ENCODE peak calls at places on chromosomes 7 and 10, in seven cellular contexts. L is mucosa of descending colon, K is suprapubic skin, P is fibroblast of villous mesenchyme, Z is DND-41, T is AG10803, O is A549. W is an unnamed sample.

GRCh38 chr7:43781726-43782607 is 23.5 kb downstream of the BLVRA start:
- DNase-seq in L (no peak), K (no peak), P (peak; percentile 84), Z (no peak), T (peak; percentile 65), O (no peak), W (no peak)

GRCh38 chr7:106916689-106917088 is 51.6 kb downstream of the PIK3CG start:
- DNase-seq in L (no peak), K (no peak), P (no peak), Z (no peak), T (peak; percentile 51), O (no peak), W (no peak)

GRCh38 chr7:38681882-38682281 is 50.7 kb upstream of the AMPH start:
- DNase-seq in L (no peak), K (no peak), P (no peak), Z (no peak), T (peak; percentile 46), O (no peak), W (no peak)

GRCh38 chr10:121681171-121681752 is 83.0 kb upstream of the FGFR2 start:
- DNase-seq in L (no peak), K (no peak), P (peak; percentile 11), Z (no peak), T (peak; percentile 3), O (no peak), W (no peak)

GRCh38 chr10:34769941-34770340 is 45.2 kb downstream of the PARD3 start:
- DNase-seq in L (no peak), K (no peak), P (no peak), Z (no peak), T (no peak), O (no peak), W (no peak)

GRCh38 chr10:22010973-22011408 is 7.5 kb upstream of the DNAJC1 start:
- DNase-seq in L (no peak), K (no peak), P (peak; percentile 46), Z (no peak), T (peak; percentile 27), O (peak; percentile 19), W (peak; percentile 9)

GRCh38 chr7:155965010-155965409 is 152.7 kb upstream of the SHH start:
- DNase-seq in L (no peak), K (no peak), P (no peak), Z (no peak), T (no peak), O (no peak), W (peak; percentile 30)

GRCh38 chr7:24885305-24885704 is 94.7 kb downstream of the OSBPL3 start:
- DNase-seq in L (no peak), K (no peak), P (no peak), Z (no peak), T (no peak), O (no peak), W (no peak)

GRCh38 chr10:62166331-62167154 is 102.1 kb downstream of the RTKN2 start:
- DNase-seq in L (no peak), K (no peak), P (peak; percentile 96), Z (no peak), T (peak; percentile 98), O (peak; percentile 16), W (peak; percentile 65)

GRCh38 chr7:134622303-134622995 is 24.2 kb upstream of the BPGM start:
- DNase-seq in L (no peak), K (no peak), P (peak; percentile 41), Z (no peak), T (peak; percentile 61), O (no peak), W (no peak)

GRCh38 chr7:134729895-134730294 is 49.5 kb upstream of the CALD1 start:
- DNase-seq in L (no peak), K (no peak), P (no peak), Z (no peak), T (peak; percentile 26), O (no peak), W (no peak)

GRCh38 chr10:320787-321186 is 185.5 kb downstream of the ZMYND11 start:
- DNase-seq in L (no peak), K (no peak), P (no peak), Z (no peak), T (no peak), O (no peak), W (no peak)

GRCh38 chr7:24436131-24436920 is 136.9 kb upstream of the PALS2 start:
- DNase-seq in L (no peak), K (no peak), P (no peak), Z (no peak), T (no peak), O (no peak), W (no peak)

GRCh38 chr7:28414453-28414852 is 2.1 kb downstream of the CREB5 start:
- DNase-seq in L (no peak), K (no peak), P (no peak), Z (no peak), T (no peak), O (no peak), W (no peak)

GRCh38 chr7:16007911-16008310 is 321.4 kb upstream of the MEOX2 start:
- DNase-seq in L (no peak), K (no peak), P (no peak), Z (no peak), T (peak; percentile 58), O (no peak), W (no peak)

GRCh38 chr7:5388273-5388866 is 35.3 kb downstream of the TNRC18 start:
- DNase-seq in L (no peak), K (no peak), P (no peak), Z (no peak), T (no peak), O (no peak), W (no peak)

GRCh38 chr10:51867956-51868355 is 168.6 kb upstream of the CSTF2T start:
- DNase-seq in L (no peak), K (no peak), P (peak; percentile 61), Z (no peak), T (peak; percentile 87), O (no peak), W (no peak)

GRCh38 chr7:134548877-134549276 is at the start of gene AKR1B15:
- DNase-seq in L (no peak), K (no peak), P (no peak), Z (no peak), T (peak; percentile 49), O (peak; percentile 78), W (peak; percentile 91)

GRCh38 chr10:91799580-91799975 is 1.4 kb downstream of the TNKS2 start:
- DNase-seq in L (no peak), K (no peak), P (no peak), Z (no peak), T (no peak), O (no peak), W (no peak)

GRCh38 chr7:42155836-42156540 is 81.0 kb downstream of the GLI3 start:
- DNase-seq in L (no peak), K (no peak), P (peak; percentile 54), Z (no peak), T (peak; percentile 67), O (no peak), W (no peak)

GRCh38 chr7:123749537-123749857 is 694 bp upstream of the WASL start:
- DNase-seq in L (no peak), K (no peak), P (peak; percentile 81), Z (no peak), T (peak; percentile 64), O (peak; percentile 82), W (no peak)

GRCh38 chr7:70142247-70142932 is 544.1 kb downstream of the AUTS2 start:
- DNase-seq in L (no peak), K (no peak), P (no peak), Z (no peak), T (no peak), O (no peak), W (no peak)

GRCh38 chr7:49866076-49866735 is 92.8 kb downstream of the VWC2 start:
- DNase-seq in L (no peak), K (no peak), P (no peak), Z (no peak), T (no peak), O (no peak), W (no peak)

GRCh38 chr7:138657854-138658386 is 43.2 kb downstream of the SVOPL start:
- DNase-seq in L (no peak), K (no peak), P (no peak), Z (no peak), T (no peak), O (no peak), W (no peak)
- TF ChIP-seq CTCF in L (no peak), K (no peak), P (no peak), Z (no peak), T (no peak), O (no peak), W (no peak)

GRCh38 chr10:93068411-93069244 is 5.1 kb upstream of the CYP26A1 start:
- DNase-seq in L (no peak), K (no peak), P (no peak), Z (no peak), T (peak; percentile 30), O (peak; percentile 57), W (no peak)
- H3K4me3 ChIP-seq in L (no peak overlapping the region), K (no peak overlapping the region), P (no peak overlapping the region), Z (no peak overlapping the region), T (no peak overlapping the region), O (peak overlapping the region; percentile 42), W (no peak overlapping the region)

GRCh38 chr10:132037676-132037975 is 28.1 kb upstream of the JAKMIP3 start:
- DNase-seq in L (no peak), K (no peak), P (no peak), Z (no peak), T (no peak), O (no peak), W (no peak)

GRCh38 chr10:132039371-132039770 is 26.4 kb upstream of the JAKMIP3 start:
- DNase-seq in L (no peak), K (no peak), P (no peak), Z (no peak), T (no peak), O (no peak), W (no peak)

GRCh38 chr10:132036153-132036886 is 29.4 kb upstream of the JAKMIP3 start:
- DNase-seq in L (no peak), K (no peak), P (peak; percentile 11), Z (no peak), T (peak; percentile 8), O (peak; percentile 57), W (no peak)

GRCh38 chr10:132035476-132035875 is 30.3 kb upstream of the JAKMIP3 start:
- DNase-seq in L (no peak), K (no peak), P (no peak), Z (no peak), T (no peak), O (no peak), W (no peak)

DNA sequence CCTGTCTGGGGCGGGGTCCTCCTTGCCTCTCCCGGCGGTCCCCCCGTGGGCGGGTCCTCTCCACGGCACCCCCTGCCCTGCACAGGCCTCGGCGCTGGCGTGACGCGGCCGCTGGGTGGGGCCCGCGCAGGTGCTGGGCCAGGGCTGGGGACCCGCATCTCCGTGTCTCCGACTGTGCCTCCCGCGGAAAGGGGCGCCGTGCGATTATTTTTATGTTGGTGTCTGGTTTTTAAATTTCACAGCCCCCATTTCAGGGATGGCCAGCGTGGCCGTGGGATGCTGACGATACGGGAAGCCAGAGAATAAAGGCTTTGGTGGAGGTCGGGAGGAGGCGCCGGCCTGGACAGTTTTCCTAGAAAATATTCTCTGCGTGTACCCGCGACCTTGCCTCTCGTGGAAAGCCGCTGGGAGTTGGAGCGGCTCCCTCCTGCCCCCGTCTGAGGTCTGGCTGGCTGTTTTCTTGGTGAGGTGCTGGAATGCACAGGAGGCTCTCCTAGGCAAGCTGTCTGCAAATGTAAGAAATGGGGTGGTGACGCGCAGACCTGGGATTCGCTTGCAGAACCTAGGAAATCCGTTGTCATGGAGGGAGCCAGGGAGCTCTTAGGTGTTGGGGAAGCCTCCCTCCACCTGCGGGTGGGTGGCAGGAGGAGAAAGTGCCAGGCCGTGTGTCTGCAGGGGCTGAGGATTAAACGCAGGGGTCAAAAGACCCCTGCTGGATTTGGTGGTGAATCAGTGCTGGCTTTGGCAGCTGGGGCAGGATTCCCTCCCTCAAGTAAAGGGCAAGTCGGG is 28.7 kb upstream of the JAKMIP3 start:
- DNase-seq in L (no peak), K (no peak), P (no peak), Z (no peak), T (no peak), O (no peak), W (no peak)
- TF ChIP-seq CTCF in L (no peak), K (no peak), P (no peak), Z (no peak), T (no peak), O (peak; percentile 45), W (no peak)

GRCh38 chr10:58644311-58644710 is 131.6 kb downstream of the BICC1 start:
- DNase-seq in L (no peak), K (no peak), P (no peak), Z (no peak), T (no peak), O (no peak), W (no peak)
- H3K4me3 ChIP-seq in L (no peak overlapping the region), K (no peak overlapping the region), P (no peak overlapping the region), Z (no peak overlapping the region), T (no peak overlapping the region), O (no peak overlapping the region), W (no peak overlapping the region)